ENCODE peak calls at places on chromosomes 11 and 22, in six cellular contexts. F, V, K, D, H and P are unnamed samples. For H3K4me1, the result is how much of the 10 kb centered on the place peaks cover.

GRCh38 chr11:66232769-66233168 is 35.7 kb upstream of the RAB1B start:
- DNase-seq in F (no peak), V (no peak), K (no peak), D (no peak), H (no peak), P (no peak)

GRCh38 chr22:35301370-35301874 is 1.7 kb downstream of the TOM1 start:
- DNase-seq in F (peak), V (no peak), K (peak), D (peak), H (peak), P (no peak)

GRCh38 chr11:57121996-57122395 is 59.8 kb upstream of the LRRC55 start:
- DNase-seq in F (no peak), V (peak), K (peak), D (no peak), H (no peak), P (no peak)

GRCh38 chr22:20245577-20246367 is 22.3 kb downstream of the RTN4R start:
- DNase-seq in F (no peak), V (peak), K (no peak), D (no peak), H (no peak), P (no peak)

GRCh38 chr22:43436536-43437267 is 24.9 kb downstream of the MPPED1 start:
- DNase-seq in F (no peak), V (no peak), K (no peak), D (no peak), H (no peak), P (no peak)

GRCh38 chr11:9574806-9575530 is 1.5 kb downstream of the WEE1 start:
- DNase-seq in F (no peak), V (peak), K (peak), D (peak), H (peak), P (peak)

GRCh38 chr11:87369888-87370287 is 332.2 kb downstream of the TMEM135 start:
- DNase-seq in F (no peak), V (no peak), K (no peak), D (no peak), H (no peak), P (no peak)

GRCh38 chr11:29184939-29185890 is 831.6 kb downstream of the KCNA4 start:
- DNase-seq in F (no peak), V (no peak), K (no peak), D (no peak), H (no peak), P (no peak)

GRCh38 chr11:95697614-95698408 is 91.8 kb downstream of the FAM76B start:
- DNase-seq in F (no peak), V (no peak), K (no peak), D (no peak), H (no peak), P (no peak)

GRCh38 chr11:67505605-67506396 is 638 bp upstream of the PITPNM1 start:
- DNase-seq in F (peak), V (peak), K (peak), D (peak), H (peak), P (peak)

DNA sequence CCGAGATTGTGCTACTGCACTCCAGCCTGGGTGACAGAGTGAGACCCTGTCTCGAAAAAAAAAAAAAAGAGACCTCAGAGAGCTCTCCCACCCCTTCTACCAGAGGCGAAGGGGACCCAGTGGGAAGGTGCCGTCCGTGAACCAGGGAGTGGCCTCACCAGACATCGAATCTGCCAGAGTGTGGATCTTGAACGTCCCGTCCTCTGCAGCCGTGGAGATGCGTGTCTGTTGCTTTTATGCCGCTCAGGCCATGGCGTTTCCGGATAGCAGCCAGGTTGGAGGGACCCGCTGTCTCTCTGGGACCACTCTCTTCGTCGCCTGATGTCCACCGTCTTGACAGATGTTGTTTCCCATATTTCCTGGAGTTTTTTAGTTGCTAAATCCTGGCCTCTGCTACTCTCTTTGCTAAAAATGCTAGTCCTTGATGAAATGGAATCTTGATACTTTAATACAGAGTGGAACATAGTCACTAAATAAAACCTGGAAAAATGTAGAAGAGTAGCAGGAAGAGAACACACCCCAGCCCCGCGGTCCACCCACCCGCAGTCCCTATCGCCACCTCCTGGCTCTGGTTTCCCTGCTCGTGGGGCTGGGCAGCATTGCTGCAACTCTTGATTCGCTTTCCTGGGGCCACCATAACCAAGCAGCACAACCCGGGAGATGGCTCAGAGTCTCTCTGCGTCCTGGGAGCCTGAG is 12.0 kb upstream of the MUC6 start:
- DNase-seq in F (no peak), V (no peak), K (no peak), D (no peak), H (no peak), P (no peak)
- H3K4me1 ChIP-seq in F (under half), V (under half), K (under half), D (under half), H (under half), P (under half)

GRCh38 chr11:2460540-2461252 is 15.9 kb downstream of the KCNQ1 start:
- DNase-seq in F (no peak), V (no peak), K (no peak), D (no peak), H (peak), P (no peak)
- H3K27ac ChIP-seq in F (no peak), V (no peak), K (no peak), D (no peak), H (peak), P (no peak)

GRCh38 chr11:128488471-128488870 is 98.9 kb downstream of the ETS1 start:
- DNase-seq in F (no peak), V (no peak), K (no peak), D (peak), H (no peak), P (no peak)
- H3K4me1 ChIP-seq in F (under half), V (under half), K (under half), D (half or more), H (under half), P (under half)

GRCh38 chr11:122354029-122354697 is 238.1 kb upstream of the BLID start:
- DNase-seq in F (no peak), V (no peak), K (no peak), D (no peak), H (no peak), P (no peak)
- H3K27ac ChIP-seq in F (no peak), V (no peak), K (no peak), D (no peak), H (no peak), P (peak)

DNA sequence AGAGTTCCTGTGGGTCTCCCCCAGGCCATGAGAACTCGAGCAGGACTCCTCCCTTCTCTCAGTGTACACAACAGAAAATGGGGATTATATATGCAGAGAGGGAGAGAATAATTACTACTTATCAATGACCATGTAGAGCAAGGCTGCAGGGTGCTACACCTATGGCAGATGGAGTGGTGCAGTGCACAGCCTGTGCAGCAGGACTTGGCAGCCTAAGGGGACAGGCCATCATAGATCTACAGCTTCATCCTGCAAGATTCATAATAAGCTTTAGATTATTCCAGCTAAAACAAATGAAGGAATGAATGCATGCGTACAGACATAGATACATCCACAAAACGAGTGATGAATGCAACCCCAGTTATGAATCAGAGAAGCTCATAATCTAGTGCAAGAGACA is 8.4 kb upstream of the TP53I11 start:
- DNase-seq in F (no peak), V (no peak), K (no peak), D (no peak), H (no peak), P (no peak)
- H3K4me1 ChIP-seq in F (under half), V (half or more), K (under half), D (under half), H (half or more), P (under half)

DNA sequence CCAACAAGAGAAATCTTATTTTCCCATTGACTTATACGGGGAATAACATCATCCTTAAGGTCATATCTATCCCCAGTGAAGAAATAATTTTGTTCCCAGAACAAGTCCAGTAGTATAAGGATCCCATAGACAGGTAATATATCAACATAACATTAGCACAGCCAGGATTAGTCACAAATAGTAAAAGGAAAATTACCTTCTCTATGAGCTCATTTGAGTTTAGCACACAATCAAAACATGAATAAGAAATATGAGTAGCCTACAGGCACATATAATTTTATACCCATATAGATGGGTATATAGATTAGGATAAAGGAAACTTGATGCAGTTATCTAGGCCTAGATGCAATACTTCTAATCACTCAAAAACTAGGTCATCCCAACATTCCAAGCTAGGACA is 2.8 kb upstream of the OR52K1 start:
- DNase-seq in F (no peak), V (no peak), K (no peak), D (no peak), H (no peak), P (no peak)
- H3K27ac ChIP-seq in F (no peak), V (no peak), K (no peak), D (no peak), H (no peak), P (no peak)

GRCh38 chr11:64230985-64231365 is 627 bp downstream of the DNAJC4 start:
- DNase-seq in F (no peak), V (no peak), K (peak), D (no peak), H (no peak), P (no peak)

GRCh38 chr11:64231536-64231935 is 1.2 kb downstream of the DNAJC4 start:
- DNase-seq in F (no peak), V (no peak), K (peak), D (no peak), H (no peak), P (no peak)

GRCh38 chr11:64229090-64229958 is 1.0 kb upstream of the DNAJC4 start:
- DNase-seq in F (no peak), V (no peak), K (no peak), D (no peak), H (peak), P (no peak)

GRCh38 chr11:64230209-64230984 is at the start of gene DNAJC4:
- DNase-seq in F (no peak), V (peak), K (peak), D (peak), H (peak), P (peak)

DNA sequence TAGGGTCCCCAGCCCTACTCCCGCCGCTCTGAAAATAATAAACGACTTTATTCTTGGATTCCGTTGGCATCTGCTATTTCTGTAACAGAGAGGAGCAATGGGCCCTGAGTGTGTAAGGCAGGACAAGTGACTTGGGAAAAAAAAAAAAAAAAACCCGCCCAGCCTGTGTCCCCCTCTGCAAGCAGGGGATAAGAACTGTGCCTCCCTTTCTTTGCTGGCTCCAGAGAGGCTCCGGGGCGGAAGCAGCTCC is 464 bp upstream of the DNAJC4 start:
- DNase-seq in F (no peak), V (no peak), K (no peak), D (no peak), H (no peak), P (no peak)
- H3K4me1 ChIP-seq in F (under half), V (under half), K (half or more), D (under half), H (half or more), P (under half)

DNA sequence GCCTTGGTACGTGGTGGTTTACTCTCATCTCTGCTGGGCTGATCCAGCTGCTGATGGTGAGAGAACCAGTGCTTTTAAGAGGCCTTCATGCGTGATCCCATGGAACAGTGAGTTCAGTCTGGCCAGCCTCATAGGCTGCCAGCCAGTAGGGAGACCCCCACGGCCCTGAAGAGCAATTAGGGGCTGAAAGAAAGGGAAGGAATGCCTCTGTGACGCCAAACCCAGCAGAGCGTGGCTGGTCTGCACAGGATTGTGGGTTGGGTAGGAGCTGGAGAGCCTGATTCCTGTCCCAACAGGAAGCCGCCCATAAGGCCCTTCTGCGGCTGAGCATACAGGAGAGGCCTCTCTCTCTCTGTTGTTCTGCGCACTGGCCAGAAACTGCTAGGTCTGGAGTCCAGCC is 181.5 kb upstream of the E2F8 start:
- DNase-seq in F (no peak), V (peak), K (no peak), D (no peak), H (no peak), P (no peak)
- H3K27ac ChIP-seq in F (no peak), V (no peak), K (no peak), D (no peak), H (no peak), P (no peak)